ENCODE peak calls at places on chromosome 22, in nine cellular contexts. F, Z, N, K, X, H, B, W and G are unnamed samples. For H3K4me1 and H3K36me3, the result is how much of the 10 kb centered on the place peaks cover.

GRCh38 chr22:42856179-42856864 is 751 bp downstream of the ARFGAP3 start:
- DNase-seq in F (peak), Z (peak), N (peak), K (no peak), X (peak), H (peak), B (peak), W (no peak), G (peak)

GRCh38 chr22:17773606-17774205 is 563 bp downstream of the BID start:
- DNase-seq in F (no peak), Z (peak), N (peak), K (peak), X (peak), H (peak), B (no peak), W (peak), G (peak)

GRCh38 chr22:44025171-44026065 is 1.3 kb downstream of the PARVB start:
- DNase-seq in F (peak), Z (no peak), N (no peak), K (no peak), X (no peak), H (no peak), B (peak), W (no peak), G (no peak)

GRCh38 chr22:22595001-22595835 is 36.2 kb upstream of the PRAME start:
- DNase-seq in F (no peak), Z (no peak), N (no peak), K (no peak), X (no peak), H (no peak), B (no peak), W (no peak), G (no peak)

GRCh38 chr22:16973591-16974297 is 34.3 kb downstream of the GAB4 start:
- DNase-seq in F (no peak), Z (no peak), N (no peak), K (no peak), X (no peak), H (no peak), B (no peak), W (no peak), G (no peak)

GRCh38 chr22:17903564-17904295 is 120.6 kb downstream of the MICAL3 start:
- DNase-seq in F (no peak), Z (no peak), N (no peak), K (no peak), X (no peak), H (peak), B (no peak), W (no peak), G (no peak)

GRCh38 chr22:24601217-24602104 is 1.5 kb upstream of the GGT1 start:
- DNase-seq in F (no peak), Z (peak), N (no peak), K (peak), X (no peak), H (no peak), B (peak), W (no peak), G (no peak)

GRCh38 chr22:41535244-41535643 is 9.0 kb downstream of the POLR3H start:
- DNase-seq in F (no peak), Z (no peak), N (no peak), K (peak), X (peak), H (peak), B (no peak), W (no peak), G (no peak)

GRCh38 chr22:45511847-45512261 is 9.2 kb downstream of the FBLN1 start:
- DNase-seq in F (peak), Z (peak), N (peak), K (no peak), X (peak), H (peak), B (peak), W (no peak), G (no peak)

GRCh38 chr22:44587004-44587793 is 89.2 kb upstream of the RTL6 start:
- DNase-seq in F (no peak), Z (no peak), N (no peak), K (peak), X (no peak), H (no peak), B (peak), W (peak), G (no peak)

GRCh38 chr22:24145446-24146189 is 35.7 kb upstream of the SUSD2 start:
- DNase-seq in F (peak), Z (no peak), N (no peak), K (no peak), X (no peak), H (peak), B (no peak), W (no peak), G (no peak)

GRCh38 chr22:36398602-36399472 is 11.1 kb upstream of the MYH9 start:
- DNase-seq in F (no peak), Z (no peak), N (no peak), K (no peak), X (no peak), H (no peak), B (no peak), W (peak), G (no peak)

GRCh38 chr22:50581950-50582561 is 593 bp downstream of the CHKB start:
- DNase-seq in F (no peak), Z (no peak), N (no peak), K (no peak), X (no peak), H (no peak), B (no peak), W (peak), G (no peak)

GRCh38 chr22:45131749-45132148 is 32.0 kb upstream of the NUP50 start:
- DNase-seq in F (no peak), Z (peak), N (no peak), K (no peak), X (no peak), H (no peak), B (no peak), W (no peak), G (no peak)

DNA sequence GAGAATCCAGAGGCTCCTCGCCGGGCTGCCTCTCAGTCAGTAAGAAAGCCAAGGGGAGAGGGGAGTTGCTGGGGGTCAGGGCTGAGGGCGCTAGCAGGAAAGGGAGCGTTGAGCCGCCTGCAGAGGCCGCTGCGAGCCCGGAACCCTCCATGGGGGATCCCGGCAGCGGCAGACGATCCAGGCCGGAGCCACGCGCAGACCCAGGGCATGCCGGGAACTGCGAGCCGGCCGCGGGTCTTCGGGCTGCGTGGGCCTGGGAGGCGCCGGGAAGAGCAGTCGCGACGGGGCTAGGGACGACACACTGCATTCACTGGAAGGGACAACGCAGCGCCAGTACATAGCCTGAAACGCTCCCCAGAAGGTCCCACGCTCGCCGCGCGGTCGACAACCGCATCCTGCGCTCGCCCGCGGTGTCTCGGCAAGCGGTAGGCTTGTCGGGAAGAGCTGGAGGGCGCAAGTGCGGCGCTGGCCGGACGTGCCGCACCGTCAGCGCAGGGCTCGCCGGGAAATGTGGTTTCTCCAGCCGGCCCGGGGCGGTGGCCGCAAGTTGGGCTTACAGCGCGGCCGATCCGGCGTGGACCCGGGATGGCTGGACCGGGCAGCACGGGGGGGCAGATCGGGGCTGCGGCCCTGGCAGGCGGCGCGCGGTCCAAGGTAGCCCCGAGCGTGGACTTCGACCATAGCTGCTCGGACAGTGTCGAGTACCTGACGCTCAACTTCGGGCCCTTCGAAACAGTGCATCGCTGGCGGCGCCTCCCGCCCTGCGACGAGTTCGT is at the start of gene LZTR1:
- DNase-seq in F (peak), Z (peak), N (peak), K (peak), X (peak), H (peak), B (peak), W (peak), G (peak)
- TF ChIP-seq CTCF in F (peak), Z (peak), N (peak), K (peak), X (peak), H (peak), B (peak), W (peak), G (peak)

GRCh38 chr22:39175127-39176066 is 22.9 kb upstream of the CBX7 start:
- DNase-seq in F (peak), Z (peak), N (peak), K (no peak), X (no peak), H (no peak), B (no peak), W (no peak), G (no peak)

GRCh38 chr22:39173787-39174497 is 21.5 kb upstream of the CBX7 start:
- DNase-seq in F (no peak), Z (no peak), N (no peak), K (no peak), X (no peak), H (no peak), B (no peak), W (no peak), G (no peak)

GRCh38 chr22:39173050-39173706 is 20.7 kb upstream of the CBX7 start:
- DNase-seq in F (no peak), Z (peak), N (no peak), K (no peak), X (no peak), H (no peak), B (no peak), W (no peak), G (no peak)

GRCh38 chr22:39176067-39176621 is 23.7 kb upstream of the CBX7 start:
- DNase-seq in F (peak), Z (peak), N (peak), K (no peak), X (peak), H (peak), B (no peak), W (no peak), G (peak)

GRCh38 chr22:39174498-39175120 is 22.1 kb upstream of the CBX7 start:
- DNase-seq in F (peak), Z (peak), N (peak), K (peak), X (peak), H (peak), B (peak), W (peak), G (peak)
- H3K4me1 ChIP-seq in F (under half), Z (half or more), N (under half), K (under half), X (under half), H (under half), B (half or more), W (under half), G (half or more)

GRCh38 chr22:32396746-32397145 is 15.3 kb downstream of the RTCB start:
- DNase-seq in F (no peak), Z (no peak), N (no peak), K (no peak), X (no peak), H (no peak), B (no peak), W (no peak), G (no peak)
- H3K36me3 ChIP-seq in F (under half), Z (half or more), N (under half), K (half or more), X (under half), H (half or more), B (half or more), W (under half), G (under half)

DNA sequence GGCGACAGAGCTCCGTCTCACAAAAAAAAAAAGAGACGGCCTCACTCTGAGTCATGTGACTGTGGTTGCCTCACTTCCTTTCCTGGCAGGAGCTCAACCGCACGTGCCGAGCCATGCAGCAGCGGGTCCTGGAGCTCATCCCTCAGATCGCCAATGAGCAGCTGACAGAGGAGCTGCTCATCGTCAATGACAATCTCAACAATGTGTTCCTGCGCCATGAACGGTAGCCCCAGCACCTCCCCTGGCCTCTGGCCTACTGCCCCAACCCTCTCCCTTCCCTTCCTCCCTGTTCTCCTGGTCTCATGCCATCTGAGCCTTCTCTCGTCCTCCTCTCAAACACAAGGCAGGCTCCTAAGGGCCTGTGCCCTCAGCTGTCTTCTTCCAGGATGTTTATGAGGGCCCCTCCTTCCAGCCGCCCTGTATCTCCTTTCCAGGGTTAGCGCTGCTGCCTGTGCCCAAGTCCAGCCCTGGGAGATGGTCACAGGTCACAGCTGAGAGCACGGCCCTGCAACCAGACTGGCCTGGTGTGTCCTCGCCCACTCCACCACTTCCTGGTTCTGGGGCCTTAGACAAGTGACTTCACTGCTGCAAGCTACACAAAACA is 30.7 kb downstream of the TOM1 start:
- DNase-seq in F (peak), Z (peak), N (peak), K (peak), X (peak), H (no peak), B (peak), W (no peak), G (no peak)
- TF ChIP-seq CTCF in F (no peak), Z (no peak), N (no peak), K (no peak), X (no peak), H (no peak), B (no peak), W (no peak), G (no peak)

GRCh38 chr22:20037419-20037818 is 16.5 kb downstream of the TANGO2 start:
- DNase-seq in F (no peak), Z (no peak), N (no peak), K (no peak), X (no peak), H (no peak), B (no peak), W (no peak), G (no peak)
- H3K4me1 ChIP-seq in F (under half), Z (under half), N (under half), K (under half), X (under half), H (under half), B (under half), W (under half), G (under half)

GRCh38 chr22:38710352-38710751 is 4.6 kb downstream of the GTPBP1 start:
- DNase-seq in F (no peak), Z (no peak), N (no peak), K (no peak), X (no peak), H (no peak), B (no peak), W (no peak), G (no peak)
- H3K36me3 ChIP-seq in F (under half), Z (under half), N (under half), K (under half), X (under half), H (under half), B (under half), W (under half), G (under half)

DNA sequence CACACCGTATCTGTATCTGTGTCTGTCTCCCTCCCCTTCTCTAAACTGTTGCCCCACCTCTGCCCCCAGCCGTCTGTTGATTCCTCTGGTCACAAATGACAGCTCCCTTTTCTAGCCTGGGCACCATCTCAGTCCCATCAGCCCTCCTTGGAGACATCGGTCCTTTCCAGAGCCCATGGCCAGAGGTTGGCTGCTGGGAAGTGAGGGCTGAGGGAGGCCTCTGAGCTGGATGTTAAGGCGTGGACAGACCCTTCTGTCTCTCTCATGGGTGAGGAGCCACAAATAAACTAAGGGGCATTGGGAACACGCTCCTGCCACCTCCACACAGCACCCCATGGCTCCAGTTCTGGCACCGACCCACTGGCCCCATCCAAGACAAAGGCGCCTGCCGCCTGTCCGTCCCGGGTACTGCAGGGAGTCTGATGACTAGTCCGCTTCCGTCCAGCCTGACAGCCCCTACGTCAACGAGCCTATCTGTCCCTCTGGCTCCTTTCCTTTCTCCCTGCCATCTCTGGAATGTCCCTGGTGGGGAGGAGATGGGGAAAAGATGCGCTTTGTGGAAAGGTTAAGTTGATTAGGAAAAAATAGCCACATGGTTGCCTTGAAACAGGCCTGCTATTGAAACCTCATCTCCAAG is 10.5 kb downstream of the PDGFB start:
- DNase-seq in F (peak), Z (peak), N (no peak), K (no peak), X (no peak), H (no peak), B (no peak), W (no peak), G (no peak)
- TF ChIP-seq CTCF in F (no peak), Z (no peak), N (no peak), K (no peak), X (no peak), H (no peak), B (no peak), W (no peak), G (no peak)

DNA sequence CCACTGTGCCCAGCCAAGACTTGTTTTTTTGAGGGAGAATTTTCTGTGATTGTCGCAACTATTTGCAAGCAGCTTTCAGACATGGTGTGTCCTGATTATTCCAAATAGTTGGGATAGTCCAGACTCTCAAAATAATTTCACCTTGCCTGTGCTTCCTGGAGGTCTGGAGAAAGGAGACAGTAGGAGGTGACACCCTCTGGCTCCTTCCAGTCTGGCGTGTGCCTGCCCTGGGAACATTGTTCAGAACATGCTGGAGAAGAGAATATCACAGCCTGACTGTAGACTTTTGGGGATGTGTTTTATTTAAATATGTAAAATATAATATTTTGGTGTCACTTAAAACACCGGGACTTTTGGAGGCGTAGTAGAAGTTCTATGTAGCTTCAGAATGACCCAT is 14.9 kb downstream of the ZNRF3 start:
- DNase-seq in F (no peak), Z (no peak), N (no peak), K (no peak), X (no peak), H (no peak), B (no peak), W (no peak), G (no peak)
- H3K4me1 ChIP-seq in F (under half), Z (under half), N (under half), K (under half), X (under half), H (under half), B (under half), W (half or more), G (under half)

DNA sequence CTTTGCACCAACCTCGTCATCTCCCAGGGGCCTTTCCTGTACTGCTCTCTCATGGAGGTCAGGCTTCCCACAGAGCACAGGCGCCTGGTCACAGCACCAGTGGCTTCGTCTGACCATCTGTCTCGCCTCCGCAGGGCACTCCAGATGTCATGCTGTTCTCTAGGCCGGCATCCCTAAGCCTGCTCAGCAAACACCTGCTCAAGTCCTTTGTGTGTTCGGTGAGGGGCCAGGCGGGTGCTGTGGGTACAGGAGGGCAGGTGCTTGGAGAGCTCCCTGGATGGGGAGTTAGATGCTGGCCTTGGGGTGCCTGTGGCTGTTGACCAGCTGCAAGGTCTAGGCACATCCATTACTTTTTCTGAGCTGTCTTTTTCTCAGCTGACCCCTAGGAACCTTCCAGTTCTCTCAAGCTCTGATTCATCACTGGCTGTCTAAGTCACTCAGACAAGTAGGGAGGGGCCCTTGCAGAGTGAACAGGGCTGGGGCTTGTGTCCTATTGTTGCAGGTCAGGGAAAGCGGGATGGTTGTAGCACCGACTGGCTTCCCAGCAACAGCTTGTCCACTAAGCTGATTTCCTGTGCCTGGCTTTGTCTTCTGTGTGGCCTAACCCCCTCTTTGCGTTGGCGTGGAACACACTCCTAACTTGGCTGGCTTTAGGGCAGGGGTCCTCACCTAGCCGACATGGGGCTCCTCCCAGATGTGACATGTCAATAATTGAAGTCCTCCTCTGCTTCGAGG is 9.2 kb downstream of the CLDN5 start:
- DNase-seq in F (no peak), Z (no peak), N (no peak), K (no peak), X (no peak), H (no peak), B (no peak), W (peak), G (no peak)
- H3K36me3 ChIP-seq in F (under half), Z (under half), N (under half), K (half or more), X (under half), H (under half), B (under half), W (under half), G (under half)

DNA sequence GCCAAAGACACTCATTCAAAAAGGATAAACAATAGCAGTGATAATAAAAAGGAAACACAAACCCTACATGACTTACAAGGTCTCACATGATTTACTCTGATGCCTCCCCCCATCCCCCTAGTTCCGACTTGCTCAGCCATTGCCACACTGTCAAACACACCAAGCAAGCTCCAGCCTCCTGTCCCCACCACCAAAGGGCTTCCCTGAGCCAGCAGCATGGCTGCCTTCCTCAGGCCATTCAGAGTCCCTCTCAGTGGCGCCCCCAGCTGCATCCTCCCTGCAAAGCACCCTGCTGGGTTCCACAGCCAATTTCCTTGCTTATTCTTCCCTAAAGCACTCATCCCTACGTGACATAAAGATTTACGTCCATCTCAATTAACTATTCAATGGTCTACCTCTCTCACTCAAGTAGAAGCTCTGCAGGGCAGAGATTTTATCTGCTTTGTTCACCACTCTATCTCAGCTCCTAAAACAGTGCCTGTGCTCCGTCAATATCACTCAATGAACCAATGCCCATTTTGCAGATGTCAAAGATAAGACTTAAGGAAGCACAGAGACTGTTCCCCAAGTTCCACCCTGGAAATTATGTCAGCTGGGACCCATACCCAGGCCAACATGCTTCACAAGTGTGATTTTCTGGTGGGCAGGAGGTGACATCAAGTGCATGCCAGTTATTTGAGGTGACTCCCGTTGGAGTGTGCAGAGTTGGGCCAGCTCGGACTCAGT is 106.9 kb downstream of the SYN3 start:
- DNase-seq in F (no peak), Z (no peak), N (peak), K (peak), X (no peak), H (peak), B (no peak), W (no peak), G (no peak)
- TF ChIP-seq CTCF in F (no peak), Z (no peak), N (no peak), K (peak), X (peak), H (peak), B (no peak), W (no peak), G (no peak)